ENCODE peak calls at places on chromosome 6, in nine cellular contexts. A, I, K, P, F, Z, W, M and O are unnamed samples.

GRCh38 chr6:26224940-26225847 is 138.0 kb downstream of the HFE start:
- DNase-seq in K (no peak), W (peak; percentile 79), I (peak; percentile 77), M (no peak), Z (no peak), P (no peak), A (peak; percentile 90), F (peak; percentile 93), O (peak; percentile 88)

GRCh38 chr6:150025201-150025917 is at the start of gene RAET1L:
- DNase-seq in I (peak; percentile 73), K (no peak), W (peak; percentile 50), A (peak; percentile 70), Z (no peak), P (no peak), M (no peak), F (peak; percentile 67), O (peak; percentile 56)

GRCh38 chr6:37878150-37878710 is 58.7 kb downstream of the ZFAND3 start:
- DNase-seq in K (no peak), Z (no peak), A (no peak), M (no peak), F (no peak), P (no peak), I (peak; percentile 27), W (no peak), O (peak; percentile 37)

GRCh38 chr6:132445201-132445951 is 44.1 kb upstream of the MOXD1 start:
- DNase-seq in I (peak; percentile 80), Z (no peak), K (no peak), F (peak; percentile 89), M (no peak), A (peak; percentile 86), W (no peak), P (no peak), O (peak; percentile 93)

GRCh38 chr6:49490633-49491032 is 9.1 kb upstream of the GLYATL3 start:
- DNase-seq in W (no peak), F (no peak), M (no peak), I (no peak), P (no peak), Z (no peak), K (no peak), A (no peak), O (no peak)

GRCh38 chr6:53413326-53413725 is 64.6 kb upstream of the ELOVL5 start:
- DNase-seq in I (no peak), K (no peak), F (no peak), P (no peak), M (no peak), A (no peak), W (peak; percentile 58), Z (no peak), O (no peak)

GRCh38 chr6:130494745-130495144 is 128.9 kb downstream of the TMEM200A start:
- DNase-seq in P (no peak), K (no peak), W (peak; percentile 6), A (no peak), F (peak; percentile 51), M (no peak), Z (no peak), I (no peak), O (no peak)

GRCh38 chr6:48825501-48826317 is 637.3 kb downstream of the MMUT start:
- DNase-seq in K (no peak), I (no peak), Z (no peak), A (peak; percentile 45), P (no peak), W (peak; percentile 56), M (no peak), F (peak; percentile 71), O (no peak)

GRCh38 chr6:109059591-109060021 is 35.0 kb downstream of the SESN1 start:
- DNase-seq in P (no peak), A (peak; percentile 72), K (no peak), I (no peak), F (peak; percentile 76), Z (no peak), M (no peak), W (peak; percentile 82), O (peak; percentile 24)

GRCh38 chr6:29626948-29627761 is 5.8 kb downstream of the GABBR1 start:
- DNase-seq in P (no peak), I (no peak), F (no peak), W (no peak), M (no peak), K (no peak), Z (no peak), A (no peak), O (no peak)

GRCh38 chr6:3252369-3252768 is 6.4 kb upstream of the PSMG4 start:
- DNase-seq in Z (no peak), M (no peak), P (no peak), I (no peak), A (no peak), F (no peak), K (no peak), W (peak; percentile 35), O (no peak)

GRCh38 chr6:158170656-158171081 is 2.5 kb downstream of the GTF2H5 start:
- DNase-seq in Z (no peak), F (peak; percentile 85), K (no peak), P (no peak), M (no peak), I (peak; percentile 62), A (peak; percentile 96), W (peak; percentile 36), O (peak; percentile 98)